ENCODE peak calls at places on chromosomes 16 and 17, in ten cellular contexts. One of them, this sample, is unnamed.

GRCh38 chr17:66689192-66689591 is 145.7 kb upstream of the CACNG5 start:
- DNase-seq in AML-193: no peak
- DNase-seq in GM03348: no peak
- DNase-seq in activated CD8-positive, alpha-beta memory T cell treated with anti-CD3 and anti-CD28 coated beads for 4 hours: no peak
- DNase-seq in NCI-H1092: no peak
- DNase-seq in iris pigment epithelial cell: no peak
- DNase-seq in T-helper 17 cell: no peak
- DNase-seq in stimulated activated CD4-positive, alpha-beta T cell treated with anti-CD3 and anti-CD28 coated beads, Interleukin-4, amount 100 ng/mL, for 1 hour: no peak
- DNase-seq in progenitor cell of endocrine pancreas: no peak
- DNase-seq in cardiac fibroblast: no peak
- DNase-seq in this sample: no peak

GRCh38 chr16:26569793-26570192 is 496.9 kb upstream of the C16orf82 start:
- DNase-seq in GM03348: no peak
- DNase-seq in cardiac fibroblast: no peak
- DNase-seq in iris pigment epithelial cell: no peak
- DNase-seq in stimulated activated CD4-positive, alpha-beta T cell treated with anti-CD3 and anti-CD28 coated beads, Interleukin-4, amount 100 ng/mL, for 1 hour: no peak
- DNase-seq in activated CD8-positive, alpha-beta memory T cell treated with anti-CD3 and anti-CD28 coated beads for 4 hours: no peak
- DNase-seq in AML-193: peak; percentile 16
- DNase-seq in NCI-H1092: no peak
- DNase-seq in T-helper 17 cell: no peak
- DNase-seq in progenitor cell of endocrine pancreas: no peak
- DNase-seq in this sample: no peak

GRCh38 chr17:40364121-40364861 is at the start of gene GJD3:
- DNase-seq in NCI-H1092: no peak
- DNase-seq in progenitor cell of endocrine pancreas: no peak
- DNase-seq in cardiac fibroblast: no peak
- DNase-seq in stimulated activated CD4-positive, alpha-beta T cell treated with anti-CD3 and anti-CD28 coated beads, Interleukin-4, amount 100 ng/mL, for 1 hour: no peak
- DNase-seq in AML-193: no peak
- DNase-seq in iris pigment epithelial cell: no peak
- DNase-seq in GM03348: no peak
- DNase-seq in activated CD8-positive, alpha-beta memory T cell treated with anti-CD3 and anti-CD28 coated beads for 4 hours: no peak
- DNase-seq in T-helper 17 cell: no peak
- DNase-seq in this sample: no peak

GRCh38 chr17:76265624-76266243 is 586 bp downstream of the UBALD2 start:
- DNase-seq in stimulated activated CD4-positive, alpha-beta T cell treated with anti-CD3 and anti-CD28 coated beads, Interleukin-4, amount 100 ng/mL, for 1 hour: peak; percentile 60
- DNase-seq in AML-193: peak; percentile 51
- DNase-seq in GM03348: peak; percentile 75
- DNase-seq in T-helper 17 cell: peak; percentile 44
- DNase-seq in cardiac fibroblast: peak; percentile 47
- DNase-seq in iris pigment epithelial cell: peak; percentile 43
- DNase-seq in progenitor cell of endocrine pancreas: peak; percentile 41
- DNase-seq in NCI-H1092: no peak
- DNase-seq in activated CD8-positive, alpha-beta memory T cell treated with anti-CD3 and anti-CD28 coated beads for 4 hours: no peak
- DNase-seq in this sample: peak; percentile 52

GRCh38 chr17:76232342-76232741 is 8.0 kb downstream of the RNF157 start:
- DNase-seq in T-helper 17 cell: no peak
- DNase-seq in iris pigment epithelial cell: peak; percentile 78
- DNase-seq in GM03348: peak; percentile 67
- DNase-seq in cardiac fibroblast: peak; percentile 97
- DNase-seq in progenitor cell of endocrine pancreas: no peak
- DNase-seq in activated CD8-positive, alpha-beta memory T cell treated with anti-CD3 and anti-CD28 coated beads for 4 hours: no peak
- DNase-seq in NCI-H1092: no peak
- DNase-seq in AML-193: no peak
- DNase-seq in stimulated activated CD4-positive, alpha-beta T cell treated with anti-CD3 and anti-CD28 coated beads, Interleukin-4, amount 100 ng/mL, for 1 hour: no peak
- DNase-seq in this sample: no peak

GRCh38 chr17:20191066-20191465 is 181.9 kb downstream of the SPECC1 start:
- DNase-seq in iris pigment epithelial cell: peak; percentile 81
- DNase-seq in stimulated activated CD4-positive, alpha-beta T cell treated with anti-CD3 and anti-CD28 coated beads, Interleukin-4, amount 100 ng/mL, for 1 hour: no peak
- DNase-seq in GM03348: no peak
- DNase-seq in activated CD8-positive, alpha-beta memory T cell treated with anti-CD3 and anti-CD28 coated beads for 4 hours: no peak
- DNase-seq in T-helper 17 cell: no peak
- DNase-seq in progenitor cell of endocrine pancreas: no peak
- DNase-seq in cardiac fibroblast: peak; percentile 96
- DNase-seq in AML-193: no peak
- DNase-seq in NCI-H1092: no peak
- DNase-seq in this sample: no peak

GRCh38 chr17:43372273-43372911 is 26.4 kb upstream of the ARL4D start:
- DNase-seq in GM03348: no peak
- DNase-seq in stimulated activated CD4-positive, alpha-beta T cell treated with anti-CD3 and anti-CD28 coated beads, Interleukin-4, amount 100 ng/mL, for 1 hour: no peak
- DNase-seq in activated CD8-positive, alpha-beta memory T cell treated with anti-CD3 and anti-CD28 coated beads for 4 hours: no peak
- DNase-seq in AML-193: peak; percentile 55
- DNase-seq in iris pigment epithelial cell: no peak
- DNase-seq in progenitor cell of endocrine pancreas: no peak
- DNase-seq in cardiac fibroblast: no peak
- DNase-seq in T-helper 17 cell: no peak
- DNase-seq in NCI-H1092: no peak
- DNase-seq in this sample: no peak

GRCh38 chr16:64475627-64476351 is 646.1 kb downstream of the CDH11 start:
- DNase-seq in GM03348: no peak
- DNase-seq in stimulated activated CD4-positive, alpha-beta T cell treated with anti-CD3 and anti-CD28 coated beads, Interleukin-4, amount 100 ng/mL, for 1 hour: no peak
- DNase-seq in AML-193: no peak
- DNase-seq in progenitor cell of endocrine pancreas: no peak
- DNase-seq in T-helper 17 cell: no peak
- DNase-seq in iris pigment epithelial cell: peak; percentile 87
- DNase-seq in activated CD8-positive, alpha-beta memory T cell treated with anti-CD3 and anti-CD28 coated beads for 4 hours: no peak
- DNase-seq in NCI-H1092: no peak
- DNase-seq in cardiac fibroblast: peak; percentile 42
- DNase-seq in this sample: no peak

GRCh38 chr16:17296412-17296811 is 174.3 kb downstream of the XYLT1 start:
- DNase-seq in T-helper 17 cell: no peak
- DNase-seq in progenitor cell of endocrine pancreas: no peak
- DNase-seq in NCI-H1092: no peak
- DNase-seq in activated CD8-positive, alpha-beta memory T cell treated with anti-CD3 and anti-CD28 coated beads for 4 hours: no peak
- DNase-seq in stimulated activated CD4-positive, alpha-beta T cell treated with anti-CD3 and anti-CD28 coated beads, Interleukin-4, amount 100 ng/mL, for 1 hour: no peak
- DNase-seq in GM03348: no peak
- DNase-seq in AML-193: no peak
- DNase-seq in cardiac fibroblast: no peak
- DNase-seq in iris pigment epithelial cell: no peak
- DNase-seq in this sample: no peak

GRCh38 chr16:88298882-88299745 is 83.6 kb upstream of the ZNF469 start:
- DNase-seq in T-helper 17 cell: no peak
- DNase-seq in AML-193: no peak
- DNase-seq in iris pigment epithelial cell: peak; percentile 67
- DNase-seq in GM03348: peak; percentile 65
- DNase-seq in NCI-H1092: no peak
- DNase-seq in activated CD8-positive, alpha-beta memory T cell treated with anti-CD3 and anti-CD28 coated beads for 4 hours: no peak
- DNase-seq in cardiac fibroblast: peak; percentile 72
- DNase-seq in progenitor cell of endocrine pancreas: no peak
- DNase-seq in stimulated activated CD4-positive, alpha-beta T cell treated with anti-CD3 and anti-CD28 coated beads, Interleukin-4, amount 100 ng/mL, for 1 hour: no peak
- DNase-seq in this sample: no peak

GRCh38 chr17:40519089-40519775 is 17.8 kb upstream of the TNS4 start:
- DNase-seq in AML-193: no peak
- DNase-seq in NCI-H1092: no peak
- DNase-seq in iris pigment epithelial cell: no peak
- DNase-seq in activated CD8-positive, alpha-beta memory T cell treated with anti-CD3 and anti-CD28 coated beads for 4 hours: no peak
- DNase-seq in cardiac fibroblast: no peak
- DNase-seq in progenitor cell of endocrine pancreas: no peak
- DNase-seq in stimulated activated CD4-positive, alpha-beta T cell treated with anti-CD3 and anti-CD28 coated beads, Interleukin-4, amount 100 ng/mL, for 1 hour: no peak
- DNase-seq in T-helper 17 cell: no peak
- DNase-seq in GM03348: no peak
- DNase-seq in this sample: no peak

GRCh38 chr16:21566891-21567414 is 32.4 kb upstream of the METTL9 start:
- DNase-seq in progenitor cell of endocrine pancreas: no peak
- DNase-seq in iris pigment epithelial cell: no peak
- DNase-seq in NCI-H1092: no peak
- DNase-seq in stimulated activated CD4-positive, alpha-beta T cell treated with anti-CD3 and anti-CD28 coated beads, Interleukin-4, amount 100 ng/mL, for 1 hour: no peak
- DNase-seq in activated CD8-positive, alpha-beta memory T cell treated with anti-CD3 and anti-CD28 coated beads for 4 hours: no peak
- DNase-seq in cardiac fibroblast: no peak
- DNase-seq in AML-193: no peak
- DNase-seq in T-helper 17 cell: no peak
- DNase-seq in GM03348: no peak
- DNase-seq in this sample: no peak

GRCh38 chr17:82687375-82687861 is 11.1 kb downstream of the RAB40B start:
- DNase-seq in T-helper 17 cell: no peak
- DNase-seq in stimulated activated CD4-positive, alpha-beta T cell treated with anti-CD3 and anti-CD28 coated beads, Interleukin-4, amount 100 ng/mL, for 1 hour: no peak
- DNase-seq in cardiac fibroblast: no peak
- DNase-seq in NCI-H1092: no peak
- DNase-seq in iris pigment epithelial cell: no peak
- DNase-seq in GM03348: no peak
- DNase-seq in progenitor cell of endocrine pancreas: no peak
- DNase-seq in activated CD8-positive, alpha-beta memory T cell treated with anti-CD3 and anti-CD28 coated beads for 4 hours: no peak
- DNase-seq in AML-193: no peak
- DNase-seq in this sample: no peak

GRCh38 chr17:75662511-75662910 is 4.4 kb downstream of the RECQL5 start:
- DNase-seq in cardiac fibroblast: no peak
- DNase-seq in stimulated activated CD4-positive, alpha-beta T cell treated with anti-CD3 and anti-CD28 coated beads, Interleukin-4, amount 100 ng/mL, for 1 hour: no peak
- DNase-seq in AML-193: no peak
- DNase-seq in GM03348: no peak
- DNase-seq in iris pigment epithelial cell: no peak
- DNase-seq in progenitor cell of endocrine pancreas: no peak
- DNase-seq in T-helper 17 cell: no peak
- DNase-seq in activated CD8-positive, alpha-beta memory T cell treated with anti-CD3 and anti-CD28 coated beads for 4 hours: no peak
- DNase-seq in NCI-H1092: no peak
- DNase-seq in this sample: no peak

GRCh38 chr16:75256059-75256870 is 4.8 kb upstream of the BCAR1 start:
- DNase-seq in stimulated activated CD4-positive, alpha-beta T cell treated with anti-CD3 and anti-CD28 coated beads, Interleukin-4, amount 100 ng/mL, for 1 hour: no peak
- DNase-seq in GM03348: no peak
- DNase-seq in T-helper 17 cell: no peak
- DNase-seq in activated CD8-positive, alpha-beta memory T cell treated with anti-CD3 and anti-CD28 coated beads for 4 hours: no peak
- DNase-seq in iris pigment epithelial cell: no peak
- DNase-seq in NCI-H1092: no peak
- DNase-seq in progenitor cell of endocrine pancreas: no peak
- DNase-seq in AML-193: no peak
- DNase-seq in cardiac fibroblast: no peak
- DNase-seq in this sample: no peak

GRCh38 chr17:12053552-12053951 is 32.9 kb downstream of the MAP2K4 start:
- DNase-seq in cardiac fibroblast: no peak
- DNase-seq in AML-193: no peak
- DNase-seq in stimulated activated CD4-positive, alpha-beta T cell treated with anti-CD3 and anti-CD28 coated beads, Interleukin-4, amount 100 ng/mL, for 1 hour: no peak
- DNase-seq in GM03348: no peak
- DNase-seq in NCI-H1092: no peak
- DNase-seq in progenitor cell of endocrine pancreas: no peak
- DNase-seq in iris pigment epithelial cell: no peak
- DNase-seq in activated CD8-positive, alpha-beta memory T cell treated with anti-CD3 and anti-CD28 coated beads for 4 hours: no peak
- DNase-seq in T-helper 17 cell: no peak
- DNase-seq in this sample: no peak

GRCh38 chr16:28932339-28933141 is 769 bp downstream of the CD19 start:
- DNase-seq in activated CD8-positive, alpha-beta memory T cell treated with anti-CD3 and anti-CD28 coated beads for 4 hours: no peak
- DNase-seq in progenitor cell of endocrine pancreas: no peak
- DNase-seq in NCI-H1092: no peak
- DNase-seq in GM03348: no peak
- DNase-seq in stimulated activated CD4-positive, alpha-beta T cell treated with anti-CD3 and anti-CD28 coated beads, Interleukin-4, amount 100 ng/mL, for 1 hour: no peak
- DNase-seq in AML-193: no peak
- DNase-seq in T-helper 17 cell: no peak
- DNase-seq in cardiac fibroblast: no peak
- DNase-seq in iris pigment epithelial cell: no peak
- DNase-seq in this sample: no peak

GRCh38 chr16:897200-897543 is 73.6 kb downstream of the LMF1 start:
- DNase-seq in iris pigment epithelial cell: no peak
- DNase-seq in T-helper 17 cell: no peak
- DNase-seq in activated CD8-positive, alpha-beta memory T cell treated with anti-CD3 and anti-CD28 coated beads for 4 hours: no peak
- DNase-seq in progenitor cell of endocrine pancreas: no peak
- DNase-seq in AML-193: no peak
- DNase-seq in stimulated activated CD4-positive, alpha-beta T cell treated with anti-CD3 and anti-CD28 coated beads, Interleukin-4, amount 100 ng/mL, for 1 hour: no peak
- DNase-seq in NCI-H1092: no peak
- DNase-seq in GM03348: no peak
- DNase-seq in cardiac fibroblast: no peak
- DNase-seq in this sample: no peak

GRCh38 chr17:58229881-58230280 is 8.5 kb upstream of the LPO start:
- DNase-seq in activated CD8-positive, alpha-beta memory T cell treated with anti-CD3 and anti-CD28 coated beads for 4 hours: no peak
- DNase-seq in cardiac fibroblast: no peak
- DNase-seq in stimulated activated CD4-positive, alpha-beta T cell treated with anti-CD3 and anti-CD28 coated beads, Interleukin-4, amount 100 ng/mL, for 1 hour: no peak
- DNase-seq in AML-193: no peak
- DNase-seq in T-helper 17 cell: no peak
- DNase-seq in iris pigment epithelial cell: no peak
- DNase-seq in GM03348: no peak
- DNase-seq in progenitor cell of endocrine pancreas: no peak
- DNase-seq in NCI-H1092: no peak
- DNase-seq in this sample: no peak

This sample was measured in stimulated activated naive CD4-positive, alpha-beta T cell treated with Interleukin-2 at 50 U/mL for 16 hours.